ENCODE peak calls at places on chromosomes 13 and 19, in eight cellular contexts. R is GM12878, H is K562, C is HepG2, X is HCT116, D is A549, F is H1, K is SK-N-SH. T is an unnamed sample.
A peak's percentile ranks its signal among the peaks of the same experiment; 100 is the strongest.

GRCh38 chr19:6087074-6087506 is 23.2 kb downstream of the RFX2 start:
- DNase-seq in R (peak; percentile 40), H (peak; percentile 49), C (peak; percentile 75), X (no peak), D (no peak), F (no peak), K (peak; percentile 46), T (no peak)

GRCh38 chr13:111511805-111512504 is 191.5 kb downstream of the TEX29 start:
- DNase-seq in R (no peak), H (no peak), C (no peak), X (no peak), D (no peak), F (no peak), K (no peak), T (no peak)

GRCh38 chr13:67139551-67139950 is 90.6 kb downstream of the PCDH9 start:
- DNase-seq in R (no peak), H (no peak), C (no peak), X (no peak), D (no peak), F (no peak), K (no peak), T (no peak)

GRCh38 chr19:18418725-18419194 is 438 bp upstream of the SSBP4 start:
- DNase-seq in R (no peak), H (no peak), C (no peak), X (no peak), D (no peak), F (no peak), K (no peak), T (no peak)

GRCh38 chr13:33219926-33220325 is 65.6 kb downstream of the STARD13 start:
- DNase-seq in R (no peak), H (no peak), C (no peak), X (no peak), D (no peak), F (no peak), K (no peak), T (no peak)

GRCh38 chr19:2345794-2346663 is 14.0 kb upstream of the TMPRSS9 start:
- DNase-seq in R (no peak), H (peak; percentile 85), C (no peak), X (no peak), D (no peak), F (no peak), K (peak; percentile 75), T (no peak)

GRCh38 chr19:47110521-47111080 is 3.0 kb downstream of the ZC3H4 start:
- DNase-seq in R (no peak), H (peak; percentile 14), C (no peak), X (no peak), D (no peak), F (no peak), K (no peak), T (no peak)

GRCh38 chr19:38841787-38842438 is 7.9 kb downstream of the HNRNPL start:
- DNase-seq in R (no peak), H (no peak), C (no peak), X (no peak), D (peak; percentile 6), F (no peak), K (no peak), T (no peak)

GRCh38 chr13:73945871-73946270 is 188.3 kb downstream of the KLF12 start:
- DNase-seq in R (no peak), H (no peak), C (no peak), X (no peak), D (no peak), F (no peak), K (peak; percentile 41), T (no peak)

DNA sequence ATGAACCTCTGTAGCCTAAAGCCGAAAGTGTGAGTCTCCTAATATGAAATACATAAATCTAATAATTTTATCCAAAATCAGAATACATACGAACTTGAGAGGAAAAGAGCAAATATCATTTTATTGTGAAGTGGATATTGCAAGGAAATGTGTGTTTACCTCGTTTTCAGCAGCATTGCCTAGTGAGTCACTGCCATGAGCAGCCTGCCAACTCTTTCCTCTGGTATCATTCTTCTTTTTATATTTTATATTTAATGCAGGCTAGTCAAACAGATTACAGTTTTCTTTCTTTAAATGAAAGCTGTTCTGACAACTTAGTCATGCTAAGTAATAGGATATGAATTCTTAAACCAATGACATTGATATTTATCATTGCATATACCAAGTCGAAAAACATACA is 44.2 kb downstream of the EDNRB start:
- DNase-seq in R (no peak), H (no peak), C (no peak), X (no peak), D (no peak), F (no peak), K (no peak), T (peak; percentile 80)
- TF ChIP-seq RAD21 in R (no peak), H (no peak), C (no peak), X (no peak), D (no peak), F (no peak), K (no peak), T (no peak)

DNA sequence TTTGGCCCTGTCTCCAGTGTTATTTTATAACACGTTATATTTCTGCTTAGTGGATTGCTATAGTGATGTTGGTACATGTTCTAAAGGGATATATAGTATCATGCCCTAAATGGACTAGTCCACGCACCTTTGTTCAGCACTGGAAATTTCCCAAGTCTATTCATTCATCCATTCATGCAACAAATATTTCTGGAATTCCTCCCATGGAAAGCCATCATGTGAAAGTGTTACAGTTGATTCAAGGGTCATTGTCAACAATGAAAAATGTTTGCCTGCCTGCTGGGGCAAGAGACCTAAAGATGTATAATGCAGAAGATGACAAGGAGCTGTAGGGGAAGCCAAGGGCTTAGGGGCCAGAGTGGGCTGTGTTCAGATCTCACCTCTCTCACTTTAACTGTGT is 10.8 kb upstream of the HSPH1 start:
- DNase-seq in R (no peak), H (no peak), C (peak; percentile 94), X (peak; percentile 31), D (peak; percentile 27), F (no peak), K (no peak), T (peak; percentile 84)
- TF ChIP-seq RAD21 in R (no peak), H (no peak), C (no peak), X (no peak), D (no peak), F (no peak), K (no peak), T (no peak)

DNA sequence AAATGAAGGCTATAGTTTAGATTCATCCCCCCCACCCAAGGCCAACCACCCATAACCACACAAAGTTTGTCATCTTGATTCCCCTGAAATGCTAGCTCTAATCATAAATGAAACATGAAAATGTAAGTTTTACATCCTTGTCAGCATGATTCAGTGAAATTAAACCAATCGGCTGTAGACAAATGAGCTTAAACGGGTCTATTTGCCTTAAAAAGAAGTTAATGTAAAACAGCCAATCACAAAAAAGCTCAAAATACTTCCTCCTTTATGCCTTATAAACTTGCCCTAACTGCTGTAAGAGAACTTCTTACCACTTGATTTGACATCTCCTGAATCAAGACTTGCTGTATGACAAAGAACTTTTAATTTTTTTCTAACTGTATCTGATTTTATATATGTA is 34.5 kb upstream of the MRI1 start:
- DNase-seq in R (no peak), H (peak; percentile 20), C (no peak), X (no peak), D (no peak), F (no peak), K (no peak), T (peak; percentile 61)
- TF ChIP-seq RAD21 in R (no peak), H (no peak), C (no peak), X (no peak), D (no peak), F (no peak), K (no peak), T (no peak)

GRCh38 chr13:40550130-40550529 is 116.3 kb downstream of the FOXO1 start:
- DNase-seq in R (no peak), H (no peak), C (peak; percentile 34), X (no peak), D (no peak), F (no peak), K (no peak), T (no peak)

GRCh38 chr13:40549500-40550094 is 116.8 kb downstream of the FOXO1 start:
- DNase-seq in R (no peak), H (no peak), C (peak; percentile 77), X (no peak), D (no peak), F (no peak), K (no peak), T (no peak)

GRCh38 chr13:40558656-40559055 is 107.8 kb downstream of the FOXO1 start:
- DNase-seq in R (no peak), H (no peak), C (no peak), X (no peak), D (no peak), F (no peak), K (no peak), T (no peak)

GRCh38 chr13:40552895-40553294 is 113.5 kb downstream of the FOXO1 start:
- DNase-seq in R (no peak), H (no peak), C (peak; percentile 46), X (no peak), D (no peak), F (no peak), K (no peak), T (no peak)

GRCh38 chr13:40553356-40553755 is 113.1 kb downstream of the FOXO1 start:
- DNase-seq in R (no peak), H (no peak), C (no peak), X (no peak), D (no peak), F (no peak), K (no peak), T (no peak)
- TF ChIP-seq RAD21 in R (no peak), H (no peak), C (no peak), X (no peak), D (no peak), F (no peak), K (no peak), T (no peak)

GRCh38 chr13:80962855-80963254 is 621.9 kb upstream of the SPRY2 start:
- DNase-seq in R (no peak), H (no peak), C (no peak), X (no peak), D (no peak), F (no peak), K (no peak), T (no peak)
- TF ChIP-seq RAD21 in R (no peak), H (no peak), C (no peak), X (no peak), D (no peak), F (no peak), K (peak; percentile 36), T (no peak)

DNA sequence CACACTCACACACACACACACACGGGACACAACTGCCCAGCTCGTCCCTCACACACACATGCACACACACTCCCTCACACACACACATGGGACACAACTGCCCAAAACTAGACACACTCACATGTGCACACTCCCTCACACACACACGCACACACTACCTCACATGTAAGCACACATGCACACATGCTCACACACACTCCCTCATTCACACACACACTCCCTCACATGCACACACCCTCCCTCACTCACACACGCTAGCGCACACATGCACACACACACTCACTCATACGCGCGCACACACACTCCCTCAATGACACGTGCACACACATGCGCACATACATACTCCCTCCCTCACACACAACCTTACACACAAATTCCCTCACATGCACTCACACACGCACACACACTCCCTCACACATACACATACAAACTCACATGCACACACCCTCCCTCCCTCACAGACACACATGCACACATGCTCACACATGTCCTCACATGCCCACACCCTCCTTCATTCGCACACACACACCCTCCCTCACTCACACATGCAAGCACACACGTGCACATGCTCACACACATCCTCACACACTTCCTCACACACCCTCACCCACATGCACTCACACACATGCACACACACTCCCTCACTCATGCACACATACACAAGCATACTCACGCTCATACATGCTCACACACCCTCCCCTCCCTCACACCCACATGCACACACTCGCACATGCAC is 9.0 kb upstream of the RASA3 start:
- DNase-seq in R (no peak), H (no peak), C (no peak), X (no peak), D (no peak), F (no peak), K (no peak), T (no peak)
- TF ChIP-seq RAD21 in R (no peak), H (no peak), C (no peak), X (no peak), D (no peak), F (no peak), K (no peak), T (no peak)